ENCODE peak calls at places on chromosomes 3 and 15, in four cellular contexts. D, A, L and Q are unnamed samples.

GRCh38 chr3:139718415-139718814 is 40.6 kb upstream of the NMNAT3 start:
- DNase-seq in A (peak; percentile 58), D (no peak), L (no peak), Q (no peak)

GRCh38 chr3:98903099-98903498 is 1.6 kb upstream of the DCBLD2 start:
- DNase-seq in L (no peak), A (no peak), D (no peak), Q (no peak)

GRCh38 chr3:56296361-56296760 is 171.9 kb downstream of the ERC2 start:
- DNase-seq in A (no peak), L (no peak), D (no peak), Q (no peak)

GRCh38 chr3:128489860-128490649 is 2.9 kb downstream of the GATA2 start:
- DNase-seq in L (no peak), A (peak; percentile 51), D (no peak), Q (no peak)

GRCh38 chr3:196246612-196247308 is 30.4 kb downstream of the SLC51A start:
- DNase-seq in D (no peak), A (no peak), L (peak; percentile 10), Q (no peak)

GRCh38 chr3:107629556-107629955 is 106.8 kb downstream of the BBX start:
- DNase-seq in L (no peak), A (no peak), D (no peak), Q (no peak)

GRCh38 chr3:108602249-108602934 is 12.9 kb downstream of the DZIP3 start:
- DNase-seq in L (peak; percentile 43), A (no peak), D (no peak), Q (no peak)

GRCh38 chr3:63864008-63864871 is 573 bp downstream of the ATXN7 start:
- DNase-seq in A (no peak), D (no peak), L (peak; percentile 42), Q (peak; percentile 84)

GRCh38 chr15:82663186-82663600 is 16.0 kb upstream of the CPEB1 start:
- DNase-seq in L (no peak), D (no peak), A (no peak), Q (peak; percentile 87)

GRCh38 chr3:126706631-126707030 is 2.6 kb downstream of the CHCHD6 start:
- DNase-seq in A (no peak), L (no peak), D (no peak), Q (no peak)

GRCh38 chr15:60798821-60799220 is 319.9 kb upstream of the ICE2 start:
- DNase-seq in L (no peak), D (no peak), A (no peak), Q (no peak)

GRCh38 chr3:112746675-112747276 is 99.9 kb downstream of the CD200R1L start:
- DNase-seq in D (no peak), L (no peak), A (no peak), Q (no peak)

GRCh38 chr3:184486614-184487013 is 75.0 kb upstream of the EPHB3 start:
- DNase-seq in L (no peak), A (no peak), D (no peak), Q (no peak)

GRCh38 chr3:55292360-55292759 is 194.7 kb downstream of the WNT5A start:
- DNase-seq in D (no peak), L (no peak), A (no peak), Q (no peak)

GRCh38 chr3:186411994-186412393 is 50.0 kb upstream of the DGKG start:
- DNase-seq in A (no peak), D (no peak), L (no peak), Q (no peak)

GRCh38 chr3:141345528-141345927 is 22.8 kb upstream of the ZBTB38 start:
- DNase-seq in L (no peak), D (no peak), A (no peak), Q (no peak)

GRCh38 chr3:81302045-81302444 is 459.4 kb downstream of the GBE1 start:
- DNase-seq in L (no peak), D (no peak), A (no peak), Q (peak; percentile 73)

GRCh38 chr15:101051291-101052030 is 132.3 kb downstream of the LRRK1 start:
- DNase-seq in D (no peak), A (no peak), L (no peak), Q (no peak)

GRCh38 chr3:242986-243706 is 46.6 kb downstream of the CHL1 start:
- DNase-seq in L (no peak), A (no peak), D (no peak), Q (no peak)

GRCh38 chr15:43095243-43095642 is 10.6 kb downstream of the UBR1 start:
- DNase-seq in A (no peak), L (no peak), D (no peak), Q (no peak)

GRCh38 chr15:48298914-48299313 is 32.3 kb upstream of the DUT start:
- DNase-seq in L (no peak), A (no peak), D (no peak), Q (no peak)

GRCh38 chr15:69209661-69210060 is 49.2 kb downstream of the GLCE start:
- DNase-seq in D (no peak), L (no peak), A (no peak), Q (no peak)

GRCh38 chr3:188052229-188052965 is 101.6 kb upstream of the LPP start:
- DNase-seq in D (peak; percentile 91), L (no peak), A (peak; percentile 86), Q (no peak)

GRCh38 chr3:56119575-56120349 is 348.5 kb downstream of the ERC2 start:
- DNase-seq in L (no peak), A (no peak), D (peak; percentile 19), Q (peak; percentile 1)

GRCh38 chr3:15633159-15633558 is 31.6 kb downstream of the BTD start:
- DNase-seq in D (no peak), L (no peak), A (no peak), Q (no peak)

GRCh38 chr3:40939113-40940070 is 259.9 kb upstream of the CTNNB1 start:
- DNase-seq in D (peak; percentile 17), L (no peak), A (no peak), Q (no peak)

GRCh38 chr15:64288577-64288976 is 67.4 kb downstream of the CSNK1G1 start:
- DNase-seq in D (no peak), A (no peak), L (no peak), Q (no peak)

GRCh38 chr3:53705774-53706173 is 140.4 kb downstream of the CHDH start:
- DNase-seq in L (no peak), A (no peak), D (no peak), Q (no peak)

GRCh38 chr3:7607669-7608068 is 746.8 kb downstream of the GRM7 start:
- DNase-seq in D (no peak), A (no peak), L (no peak), Q (no peak)

GRCh38 chr3:197494366-197495058 is 61.3 kb downstream of the BDH1 start:
- DNase-seq in A (no peak), L (no peak), D (no peak), Q (no peak)

GRCh38 chr3:158098834-158099424 is 7.3 kb downstream of the SHOX2 start:
- DNase-seq in A (no peak), L (no peak), D (no peak), Q (no peak)

GRCh38 chr3:100089802-100090668 is 24.3 kb downstream of the FILIP1L start:
- DNase-seq in A (no peak), L (no peak), D (no peak), Q (peak; percentile 48)

GRCh38 chr15:28124841-28125240 is 25.7 kb upstream of the OCA2 start:
- DNase-seq in L (no peak), D (no peak), A (no peak), Q (no peak)

DNA sequence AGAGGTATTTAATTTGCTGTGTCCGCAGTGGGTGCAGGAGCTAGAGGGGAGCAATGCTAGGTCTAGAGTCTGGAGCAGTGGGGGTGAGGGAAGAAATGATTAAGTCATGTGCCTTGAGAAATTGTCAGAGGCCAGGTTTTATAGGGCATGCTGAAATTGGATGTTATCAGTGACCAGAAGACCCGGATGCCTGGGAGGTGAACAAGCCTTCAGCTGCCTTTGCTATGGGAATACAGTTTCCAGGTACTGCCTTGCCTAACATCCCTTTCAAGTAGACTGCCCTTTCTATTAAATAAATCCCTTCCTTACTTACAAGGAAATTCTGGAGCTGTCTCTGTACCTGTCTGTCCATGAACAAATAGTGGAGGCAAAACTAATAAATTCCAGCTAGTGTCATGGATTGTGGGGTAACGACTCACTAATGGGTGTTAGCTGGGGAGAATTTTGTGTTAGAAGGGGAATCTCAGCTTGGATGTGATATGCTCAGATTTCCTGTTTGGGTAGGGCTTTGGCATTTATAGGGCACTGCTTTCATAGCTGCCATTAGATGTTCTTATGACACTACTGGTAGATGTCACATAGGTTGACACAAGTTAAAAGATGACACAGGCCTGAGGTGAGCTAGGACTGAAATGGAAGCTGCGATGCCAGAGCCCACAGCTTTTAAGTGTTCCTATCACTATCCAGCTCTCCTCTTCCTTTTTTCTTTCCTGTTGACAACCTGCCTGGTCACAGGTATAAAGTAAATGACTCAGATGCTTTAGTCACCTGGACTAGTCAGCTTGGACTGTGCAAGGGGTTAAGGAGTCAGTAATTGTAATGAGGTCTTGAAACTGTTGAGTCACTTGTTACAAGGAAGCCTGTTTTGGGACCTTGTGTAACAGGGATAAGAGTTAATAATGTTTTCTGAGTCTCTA is 21.3 kb downstream of the CHD2 start:
- DNase-seq in L (no peak), D (no peak), A (no peak), Q (no peak)
- H3K4me3 ChIP-seq in L (no peak overlapping the region), D (no peak overlapping the region), A (peak overlapping the region; percentile 5), Q (no peak overlapping the region)

GRCh38 chr15:78811825-78812183 is 540 bp upstream of the ADAMTS7 start:
- DNase-seq in A (no peak), D (no peak), L (no peak), Q (no peak)
- H3K4me3 ChIP-seq in A (peak overlapping the region; percentile 78), D (peak overlapping the region; percentile 73), L (no peak overlapping the region), Q (no peak overlapping the region)

DNA sequence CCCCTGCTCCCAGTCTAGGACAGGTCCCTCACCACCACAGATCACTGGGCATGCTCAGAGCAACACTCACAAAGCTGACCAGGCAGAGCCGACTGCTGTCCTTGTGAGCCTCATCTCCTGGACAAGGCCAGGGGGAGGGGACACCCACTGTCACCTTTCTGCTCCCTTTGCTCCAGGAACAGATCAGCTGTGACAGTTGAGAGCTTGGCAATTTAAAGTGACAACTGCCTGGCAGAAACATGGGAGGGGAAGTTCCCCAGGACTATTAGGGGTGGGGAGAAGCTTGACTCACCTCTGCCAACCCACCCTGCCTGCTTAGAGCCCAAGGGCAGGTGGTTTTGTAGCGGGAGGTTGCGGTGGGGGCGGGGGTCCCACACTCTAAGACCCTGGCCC is 80.6 kb downstream of the IQSEC1 start:
- DNase-seq in L (no peak), A (no peak), D (no peak), Q (no peak)
- H3K4me3 ChIP-seq in L (no peak overlapping the region), A (peak overlapping the region; percentile 88), D (no peak overlapping the region), Q (no peak overlapping the region)

DNA sequence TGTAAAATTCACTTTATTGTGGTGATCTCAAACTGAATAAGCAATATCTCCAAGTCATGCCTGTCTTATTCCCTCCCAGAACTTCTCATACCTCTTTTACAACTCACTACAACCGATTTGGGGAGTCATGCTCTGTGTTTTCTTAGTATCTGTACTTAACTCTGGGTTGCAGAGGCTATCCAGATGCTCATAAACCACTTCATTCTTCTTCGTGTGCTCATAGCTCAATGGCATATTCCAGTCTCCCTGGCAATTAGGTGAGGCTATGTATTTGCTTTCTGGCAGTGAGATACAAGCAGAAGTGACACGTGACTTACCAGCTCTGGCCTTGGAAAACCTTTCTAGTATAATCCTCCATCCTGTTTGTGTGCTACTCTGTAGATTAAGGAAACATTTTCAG is 360.9 kb downstream of the ZNF385D start:
- DNase-seq in A (no peak), D (no peak), L (no peak), Q (no peak)
- H3K4me3 ChIP-seq in A (no peak overlapping the region), D (no peak overlapping the region), L (no peak overlapping the region), Q (no peak overlapping the region)

GRCh38 chr15:38255690-38256089 is 3.1 kb downstream of the SPRED1 start:
- DNase-seq in A (no peak), D (no peak), L (no peak), Q (no peak)
- H3K4me3 ChIP-seq in A (peak overlapping the region; percentile 97), D (no peak overlapping the region), L (no peak overlapping the region), Q (peak overlapping the region; percentile 89)